ENCODE peak calls at places on chromosomes 13 and 19, in four cellular contexts. One of them, this sample, is unnamed.

GRCh38 chr13:63167699-63168337 is 1752.2 kb upstream of the PCDH20 start:
- DNase-seq in astrocyte: no peak
- DNase-seq in neural progenitor cell: no peak
- DNase-seq in fibroblast of lung: peak; percentile 21
- DNase-seq in this sample: peak; percentile 9

GRCh38 chr19:55689366-55690108 is 14.5 kb downstream of the EPN1 start:
- DNase-seq in fibroblast of lung: no peak
- DNase-seq in neural progenitor cell: no peak
- DNase-seq in astrocyte: no peak
- DNase-seq in this sample: no peak

GRCh38 chr13:46609052-46609451 is 56.1 kb downstream of the LRCH1 start:
- DNase-seq in fibroblast of lung: no peak
- DNase-seq in astrocyte: no peak
- DNase-seq in neural progenitor cell: no peak
- DNase-seq in this sample: peak; percentile 33

GRCh38 chr19:51140441-51140840 is 1.7 kb upstream of the SIGLEC7 start:
- DNase-seq in neural progenitor cell: peak; percentile 11
- DNase-seq in astrocyte: no peak
- DNase-seq in fibroblast of lung: no peak
- DNase-seq in this sample: no peak

GRCh38 chr19:34588249-34588648 is 88.7 kb downstream of the SCGB2B2 start:
- DNase-seq in astrocyte: no peak
- DNase-seq in fibroblast of lung: no peak
- DNase-seq in neural progenitor cell: no peak
- DNase-seq in this sample: no peak

GRCh38 chr19:19379527-19379926 is 25.9 kb upstream of the GATAD2A start:
- DNase-seq in astrocyte: no peak
- DNase-seq in neural progenitor cell: no peak
- DNase-seq in fibroblast of lung: no peak
- DNase-seq in this sample: no peak

GRCh38 chr19:48630289-48631036 is 6.7 kb downstream of the DBP start:
- DNase-seq in fibroblast of lung: peak; percentile 68
- DNase-seq in astrocyte: no peak
- DNase-seq in neural progenitor cell: peak; percentile 80
- DNase-seq in this sample: no peak

GRCh38 chr19:55305491-55305890 is 19.6 kb downstream of the TMEM150B start:
- DNase-seq in fibroblast of lung: peak; percentile 26
- DNase-seq in astrocyte: no peak
- DNase-seq in neural progenitor cell: peak; percentile 76
- DNase-seq in this sample: peak; percentile 41

GRCh38 chr13:42215578-42216421 is 56.2 kb upstream of the AKAP11 start:
- DNase-seq in neural progenitor cell: peak; percentile 58
- DNase-seq in fibroblast of lung: peak; percentile 68
- DNase-seq in astrocyte: peak; percentile 23
- DNase-seq in this sample: peak; percentile 56

GRCh38 chr19:44717603-44718002 is 18.7 kb downstream of the CEACAM16 start:
- DNase-seq in astrocyte: no peak
- DNase-seq in fibroblast of lung: no peak
- DNase-seq in neural progenitor cell: no peak
- DNase-seq in this sample: no peak

GRCh38 chr19:44758596-44758995 is 10.1 kb downstream of the BCL3 start:
- DNase-seq in astrocyte: no peak
- DNase-seq in fibroblast of lung: no peak
- DNase-seq in neural progenitor cell: peak; percentile 55
- DNase-seq in this sample: no peak

GRCh38 chr13:61370520-61370919 is 45.1 kb downstream of the PCDH20 start:
- DNase-seq in fibroblast of lung: no peak
- DNase-seq in neural progenitor cell: no peak
- DNase-seq in astrocyte: no peak
- DNase-seq in this sample: no peak

GRCh38 chr19:16623066-16623465 is 4.9 kb downstream of the MED26 start:
- DNase-seq in neural progenitor cell: no peak
- DNase-seq in astrocyte: no peak
- DNase-seq in fibroblast of lung: no peak
- DNase-seq in this sample: no peak

GRCh38 chr19:16619456-16619855 is 8.5 kb downstream of the MED26 start:
- DNase-seq in neural progenitor cell: no peak
- DNase-seq in astrocyte: no peak
- DNase-seq in fibroblast of lung: no peak
- DNase-seq in this sample: no peak

GRCh38 chr19:16620018-16620417 is 8.0 kb downstream of the MED26 start:
- DNase-seq in fibroblast of lung: no peak
- DNase-seq in astrocyte: no peak
- DNase-seq in neural progenitor cell: no peak
- DNase-seq in this sample: no peak

GRCh38 chr19:16620584-16620983 is 7.4 kb downstream of the MED26 start:
- DNase-seq in neural progenitor cell: no peak
- DNase-seq in astrocyte: no peak
- DNase-seq in fibroblast of lung: no peak
- DNase-seq in this sample: no peak

DNA sequence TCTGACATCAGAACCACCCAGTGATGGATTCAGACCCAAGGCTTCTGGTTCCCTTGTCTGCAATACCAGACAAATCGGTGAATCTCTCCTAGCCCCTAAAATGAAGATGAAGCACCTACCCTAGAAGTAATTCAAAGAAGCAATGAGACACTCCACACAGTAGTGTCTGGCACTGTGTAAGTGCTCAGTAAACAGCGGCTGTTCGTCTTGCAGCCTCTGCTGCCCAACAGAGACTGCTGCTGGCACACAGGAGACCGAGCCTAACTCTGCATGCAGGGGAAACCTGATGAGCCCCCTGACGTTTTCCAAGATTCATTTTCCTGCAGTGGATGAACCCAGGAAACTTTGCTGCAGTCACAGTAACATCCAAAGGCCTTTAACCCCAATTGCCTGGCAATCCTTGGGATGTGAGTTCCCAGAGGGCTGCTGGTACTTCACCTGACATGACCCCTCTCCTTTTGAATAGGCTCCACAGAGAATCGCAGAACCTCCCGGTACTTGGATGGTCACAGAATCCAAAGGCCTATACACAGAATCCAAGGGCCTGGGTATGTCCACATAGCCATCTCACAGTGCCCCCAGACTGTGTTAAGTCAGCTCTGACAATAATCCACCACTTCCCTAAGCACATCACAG is 6.7 kb downstream of the MED26 start:
- DNase-seq in fibroblast of lung: no peak
- DNase-seq in astrocyte: no peak
- DNase-seq in neural progenitor cell: no peak
- DNase-seq in this sample: no peak
- H3K4me3 ChIP-seq in fibroblast of lung: no peak overlapping the region
- H3K4me3 ChIP-seq in astrocyte: no peak overlapping the region
- H3K4me3 ChIP-seq in neural progenitor cell: no peak overlapping the region
- H3K4me3 ChIP-seq in this sample: no peak overlapping the region

DNA sequence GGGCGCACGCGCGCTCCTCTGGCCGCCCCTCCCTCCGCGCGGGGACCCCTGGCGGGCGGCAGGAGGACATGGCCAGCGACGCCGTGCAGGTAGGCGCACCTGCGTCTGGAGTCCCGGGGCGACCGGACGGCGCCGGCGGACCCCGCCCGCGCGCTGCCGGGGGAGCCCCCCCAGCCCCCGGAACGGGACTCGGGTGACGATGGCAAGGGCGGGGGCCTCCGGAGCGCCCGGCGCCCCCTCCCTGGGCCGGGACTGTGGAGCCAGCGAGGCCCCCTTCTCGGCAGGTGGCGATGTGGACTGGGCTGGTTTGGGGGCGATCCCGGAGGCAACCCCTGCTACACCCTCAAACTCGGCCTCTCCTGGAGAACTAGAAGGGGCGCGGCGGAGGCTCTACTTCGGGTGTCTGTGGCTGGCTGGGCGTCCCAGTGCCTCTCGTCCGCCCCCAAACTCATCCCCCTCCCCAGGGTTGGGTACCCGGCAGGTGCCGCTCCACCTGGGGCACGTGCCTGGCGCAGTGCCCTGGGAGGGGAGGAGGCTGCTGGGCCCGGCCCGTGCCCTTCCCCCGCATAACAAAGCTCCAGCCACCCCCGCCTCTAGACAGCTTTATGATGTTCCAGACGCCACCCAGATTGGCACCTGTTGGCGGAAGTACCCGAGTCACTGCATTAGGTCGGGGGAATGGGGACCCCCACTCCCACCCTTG is 499 bp downstream of the PKN1 start:
- DNase-seq in fibroblast of lung: no peak
- DNase-seq in neural progenitor cell: peak; percentile 48
- DNase-seq in astrocyte: no peak
- DNase-seq in this sample: peak; percentile 34
- H3K9ac ChIP-seq in fibroblast of lung: peak overlapping the region; percentile 67
- H3K9ac ChIP-seq in neural progenitor cell: peak overlapping the region; percentile 88
- H3K9ac ChIP-seq in astrocyte: peak overlapping the region; percentile 76
- H3K9ac ChIP-seq in this sample: peak overlapping the region; percentile 88

DNA sequence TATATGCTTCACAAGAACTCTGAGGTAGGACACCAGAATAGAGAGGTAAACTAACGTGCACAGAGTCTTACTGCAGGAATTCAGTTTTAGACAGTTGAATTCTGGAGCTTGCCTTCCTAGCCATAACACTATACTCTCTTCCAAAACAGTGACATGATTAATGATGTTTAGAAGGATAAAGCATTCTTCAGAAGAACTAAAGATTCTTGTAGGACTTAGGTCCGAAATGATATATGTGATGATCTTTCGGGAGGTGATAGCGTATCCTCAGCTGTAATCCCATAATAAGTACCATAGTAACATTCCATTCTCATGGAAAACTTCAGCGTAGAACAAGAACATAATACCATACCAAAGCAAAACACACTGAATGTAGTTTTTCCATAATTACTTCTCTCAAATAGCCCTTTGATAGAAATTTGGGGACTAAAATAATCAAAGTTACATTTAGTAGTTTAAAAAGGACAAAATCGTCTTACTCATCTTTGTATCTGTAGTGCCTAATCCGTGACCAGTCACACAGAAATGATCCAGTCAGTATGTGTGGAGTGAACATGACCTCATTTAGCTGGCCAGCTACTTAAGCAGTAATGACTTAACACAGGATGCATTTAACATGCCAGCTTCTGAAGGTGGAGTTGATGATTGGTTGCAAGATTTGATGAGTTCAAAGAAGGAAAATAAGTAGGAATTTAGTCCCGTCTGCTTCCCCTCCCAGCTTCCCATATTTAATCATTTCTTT is 38.4 kb downstream of the PIBF1 start:
- DNase-seq in fibroblast of lung: peak; percentile 16
- DNase-seq in astrocyte: peak; percentile 92
- DNase-seq in neural progenitor cell: no peak
- DNase-seq in this sample: no peak
- H3K4me1 ChIP-seq in fibroblast of lung: no peaks in the 10 kb centered on the region
- H3K4me1 ChIP-seq in astrocyte: no peaks in the 10 kb centered on the region
- H3K4me1 ChIP-seq in neural progenitor cell: no peaks in the 10 kb centered on the region
- H3K4me1 ChIP-seq in this sample: peaks cover 7% of the 10 kb centered on the region

GRCh38 chr13:113837554-113838355 is 26.1 kb downstream of the GAS6 start:
- DNase-seq in astrocyte: peak; percentile 98
- DNase-seq in neural progenitor cell: no peak
- DNase-seq in fibroblast of lung: peak; percentile 99
- DNase-seq in this sample: peak; percentile 98
- H3K4me3 ChIP-seq in astrocyte: peak overlapping the region; percentile 47
- H3K4me3 ChIP-seq in neural progenitor cell: no peak overlapping the region
- H3K4me3 ChIP-seq in fibroblast of lung: peak overlapping the region; percentile 57
- H3K4me3 ChIP-seq in this sample: peak overlapping the region; percentile 72

GRCh38 chr13:35086667-35087066 is 144.6 kb downstream of the NBEA start:
- DNase-seq in fibroblast of lung: no peak
- DNase-seq in astrocyte: peak; percentile 20
- DNase-seq in neural progenitor cell: no peak
- DNase-seq in this sample: no peak
- H3K9ac ChIP-seq in fibroblast of lung: no peak overlapping the region
- H3K9ac ChIP-seq in astrocyte: no peak overlapping the region
- H3K9ac ChIP-seq in neural progenitor cell: no peak overlapping the region
- H3K9ac ChIP-seq in this sample: no peak overlapping the region

GRCh38 chr19:16078311-16078758 is 2.0 kb downstream of the TPM4 start:
- DNase-seq in fibroblast of lung: no peak
- DNase-seq in astrocyte: peak; percentile 59
- DNase-seq in neural progenitor cell: peak; percentile 61
- DNase-seq in this sample: peak; percentile 67

GRCh38 chr19:16076154-16076957 is at the start of gene TPM4:
- DNase-seq in neural progenitor cell: peak; percentile 96
- DNase-seq in fibroblast of lung: peak; percentile 98
- DNase-seq in astrocyte: peak; percentile 90
- DNase-seq in this sample: peak; percentile 98

GRCh38 chr19:16078759-16079707 is 2.7 kb downstream of the TPM4 start:
- DNase-seq in astrocyte: peak; percentile 97
- DNase-seq in neural progenitor cell: peak; percentile 36
- DNase-seq in fibroblast of lung: peak; percentile 99
- DNase-seq in this sample: peak; percentile 97

GRCh38 chr19:16075430-16076153 is 703 bp upstream of the TPM4 start:
- DNase-seq in neural progenitor cell: peak; percentile 11
- DNase-seq in astrocyte: no peak
- DNase-seq in fibroblast of lung: peak; percentile 61
- DNase-seq in this sample: no peak

GRCh38 chr19:16076958-16077611 is 790 bp downstream of the TPM4 start:
- DNase-seq in neural progenitor cell: peak; percentile 73
- DNase-seq in astrocyte: no peak
- DNase-seq in fibroblast of lung: peak; percentile 31
- DNase-seq in this sample: peak; percentile 64
- H3K4me1 ChIP-seq in neural progenitor cell: peaks cover 30% of the 10 kb centered on the region
- H3K4me1 ChIP-seq in astrocyte: peaks cover 41% of the 10 kb centered on the region
- H3K4me1 ChIP-seq in fibroblast of lung: peaks cover 12% of the 10 kb centered on the region
- H3K4me1 ChIP-seq in this sample: peaks cover 35% of the 10 kb centered on the region

DNA sequence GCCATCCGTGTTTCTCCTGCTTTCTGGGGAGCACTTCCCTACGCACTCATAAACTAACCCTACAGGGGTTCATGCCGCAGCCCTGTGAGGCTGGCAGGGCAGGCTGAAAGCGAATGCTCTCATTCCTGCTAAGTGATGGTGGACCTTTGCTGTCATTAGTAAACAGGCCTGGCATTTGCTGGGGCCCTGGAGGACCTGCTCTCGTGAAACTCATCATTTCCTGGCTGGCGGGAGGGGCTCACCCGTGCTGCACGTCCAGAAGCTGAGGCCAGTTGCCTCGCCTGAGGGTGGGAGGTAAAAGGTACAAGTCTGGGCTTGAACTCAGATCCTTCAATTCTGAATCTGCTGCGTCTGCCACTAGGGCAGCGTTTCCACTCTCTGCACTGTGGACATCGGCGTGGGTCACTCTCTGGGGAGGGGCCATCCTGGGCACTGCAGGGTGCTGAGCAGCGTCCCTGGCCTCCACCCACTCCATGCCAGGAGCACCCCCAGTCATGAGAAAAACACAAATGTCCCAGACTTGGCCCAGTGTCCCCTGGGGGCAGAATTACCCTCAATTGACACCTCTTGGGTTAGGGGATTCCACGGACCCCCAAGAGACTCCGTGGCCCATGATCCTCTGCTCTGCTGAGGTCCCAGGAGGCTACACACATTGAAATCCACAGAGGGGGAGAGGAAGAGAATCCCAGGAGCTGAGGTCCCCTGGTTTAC is 7.0 kb downstream of the MOB3A start:
- DNase-seq in astrocyte: peak; percentile 21
- DNase-seq in neural progenitor cell: no peak
- DNase-seq in fibroblast of lung: no peak
- DNase-seq in this sample: no peak
- H3K4me3 ChIP-seq in astrocyte: no peak overlapping the region
- H3K4me3 ChIP-seq in neural progenitor cell: no peak overlapping the region
- H3K4me3 ChIP-seq in fibroblast of lung: no peak overlapping the region
- H3K4me3 ChIP-seq in this sample: no peak overlapping the region